ENCODE peak calls at places on chromosomes 2 and 18, in four cellular contexts. K is heart left ventricle, T is chondrocyte, L is HuH-7.5. U is an unnamed sample.
A peak's percentile ranks its signal among the peaks of the same experiment; 100 is the strongest.

GRCh38 chr2:44949329-44950151 is 8.0 kb downstream of the SIX3 start:
- DNase-seq in K (no peak), T (peak; percentile 77), L (no peak), U (peak; percentile 93)

GRCh38 chr2:236159778-236160170 is 8.4 kb downstream of the GBX2 start:
- DNase-seq in K (no peak), T (no peak), L (no peak), U (no peak)

GRCh38 chr2:200087451-200087850 is 132.1 kb downstream of the MAIP1 start:
- DNase-seq in K (no peak), T (no peak), L (no peak), U (no peak)

GRCh38 chr2:38690499-38691420 is 24.8 kb downstream of the GALM start:
- DNase-seq in K (no peak), T (no peak), L (peak; percentile 28), U (no peak)

GRCh38 chr2:206353685-206354084 is 79.2 kb downstream of the ZDBF2 start:
- DNase-seq in K (no peak), T (no peak), L (no peak), U (no peak)

GRCh38 chr2:70981866-70982810 is 3.7 kb downstream of the ANKRD53 start:
- DNase-seq in K (no peak), T (peak; percentile 38), L (no peak), U (no peak)

GRCh38 chr2:43083710-43084698 is 142.4 kb downstream of the ZFP36L2 start:
- DNase-seq in K (peak; percentile 69), T (no peak), L (no peak), U (peak; percentile 63)

GRCh38 chr2:203820969-203821368 is 46.6 kb upstream of the CTLA4 start:
- DNase-seq in K (no peak), T (no peak), L (no peak), U (no peak)

GRCh38 chr2:177289824-177290632 is 25.5 kb upstream of the NFE2L2 start:
- DNase-seq in K (no peak), T (no peak), L (no peak), U (no peak)

GRCh38 chr18:75209129-75209951 is at the start of gene PTGR3:
- DNase-seq in K (peak; percentile 93), T (no peak), L (peak; percentile 79), U (peak; percentile 92)

GRCh38 chr18:63317982-63318881 is 1.3 kb downstream of the BCL2 start:
- DNase-seq in K (peak; percentile 65), T (no peak), L (no peak), U (peak; percentile 86)

GRCh38 chr2:221539246-221539645 is 32.9 kb downstream of the EPHA4 start:
- DNase-seq in K (no peak), T (no peak), L (no peak), U (no peak)

GRCh38 chr2:69830045-69830905 is 815 bp downstream of the GMCL1 start:
- DNase-seq in K (peak; percentile 20), T (no peak), L (peak; percentile 10), U (peak; percentile 59)

U was measured in H7.